ENCODE peak calls at places on chromosomes 4 and X, in six cellular contexts. V is D341Med; F is activated T-cell treated with anti-CD3 and anti-CD28 coated beads for 24 hours; Y is lower leg skin; E is adipocyte; Z is stimulated activated CD8-positive, alpha-beta memory T cell treated with anti-CD3 and anti-CD28 coated beads, Interleukin-7, amount 100 ng/mL, for 1 hour. N is an unnamed sample.

GRCh38 chrX:123878177-123878576 is 18.3 kb downstream of the XIAP start:
- DNase-seq in V (no peak), F (no peak), Y (no peak), E (no peak), Z (no peak), N (no peak)

GRCh38 chr4:16516796-16517413 is 290.6 kb upstream of the TAPT1 start:
- DNase-seq in V (peak; percentile 68), F (no peak), Y (no peak), E (peak; percentile 84), Z (no peak), N (no peak)

GRCh38 chrX:40248822-40249221 is 151.1 kb upstream of the BCOR start:
- DNase-seq in V (no peak), F (no peak), Y (no peak), E (no peak), Z (no peak), N (no peak)

GRCh38 chrX:141917801-141918200 is 14.1 kb downstream of the MAGEC1 start:
- DNase-seq in V (no peak), F (no peak), Y (no peak), E (no peak), Z (no peak), N (no peak)

GRCh38 chr4:110119347-110119746 is 79.1 kb downstream of the ELOVL6 start:
- DNase-seq in V (no peak), F (no peak), Y (no peak), E (no peak), Z (no peak), N (no peak)

GRCh38 chrX:146264763-146265375 is 447.2 kb downstream of the SLITRK2 start:
- DNase-seq in V (no peak), F (no peak), Y (no peak), E (no peak), Z (no peak), N (no peak)

GRCh38 chrX:21912220-21912619 is 28.3 kb upstream of the SMS start:
- DNase-seq in V (no peak), F (no peak), Y (no peak), E (no peak), Z (no peak), N (no peak)

GRCh38 chrX:123731258-123731986 is 1.4 kb downstream of the THOC2 start:
- DNase-seq in V (peak; percentile 20), F (no peak), Y (no peak), E (peak; percentile 55), Z (no peak), N (no peak)

GRCh38 chr4:174217273-174218126 is 66.0 kb downstream of the FBXO8 start:
- DNase-seq in V (peak; percentile 40), F (no peak), Y (no peak), E (peak; percentile 73), Z (no peak), N (peak; percentile 53)

GRCh38 chrX:112840382-112841113 is at the start of gene AMOT:
- DNase-seq in V (peak; percentile 79), F (peak; percentile 39), Y (peak; percentile 95), E (peak; percentile 81), Z (peak; percentile 29), N (peak; percentile 83)

GRCh38 chr4:30776921-30777415 is 56.8 kb downstream of the PCDH7 start:
- DNase-seq in V (no peak), F (no peak), Y (no peak), E (no peak), Z (no peak), N (no peak)

GRCh38 chrX:150768580-150769190 is 75.5 kb downstream of the MTMR1 start:
- DNase-seq in V (no peak), F (no peak), Y (peak; percentile 84), E (no peak), Z (no peak), N (no peak)

GRCh38 chr4:108224628-108225053 is 55.9 kb upstream of the LEF1 start:
- DNase-seq in V (no peak), F (no peak), Y (no peak), E (no peak), Z (no peak), N (no peak)

GRCh38 chr4:60805500-60806313 is 394.4 kb upstream of the ADGRL3 start:
- DNase-seq in V (peak; percentile 44), F (no peak), Y (no peak), E (peak; percentile 78), Z (no peak), N (no peak)

GRCh38 chr4:167100120-167100519 is 134.2 kb downstream of the SPOCK3 start:
- DNase-seq in V (no peak), F (no peak), Y (no peak), E (peak; percentile 89), Z (no peak), N (no peak)

GRCh38 chr4:124997124-124997523 is 284.6 kb upstream of the ANKRD50 start:
- DNase-seq in V (no peak), F (no peak), Y (no peak), E (no peak), Z (no peak), N (no peak)

GRCh38 chr4:7936963-7937362 is 2.7 kb downstream of the AFAP1 start:
- DNase-seq in V (no peak), F (no peak), Y (no peak), E (peak; percentile 74), Z (no peak), N (no peak)

GRCh38 chrX:2635366-2635765 is 55.7 kb upstream of the CD99 start:
- DNase-seq in V (no peak), F (no peak), Y (no peak), E (no peak), Z (no peak), N (no peak)

GRCh38 chr4:23733911-23734458 is 155.9 kb downstream of the PPARGC1A start:
- DNase-seq in V (no peak), F (no peak), Y (no peak), E (no peak), Z (no peak), N (no peak)

GRCh38 chrX:130005408-130005807 is 23.0 kb downstream of the BCORL1 start:
- DNase-seq in V (no peak), F (no peak), Y (no peak), E (no peak), Z (no peak), N (no peak)

GRCh38 chr4:153514001-153514526 is 47.9 kb downstream of the TMEM131L start:
- DNase-seq in V (no peak), F (no peak), Y (no peak), E (peak; percentile 80), Z (no peak), N (no peak)

GRCh38 chr4:3442959-3443749 is 1.4 kb downstream of the HGFAC start:
- DNase-seq in V (peak; percentile 95), F (peak; percentile 53), Y (no peak), E (peak; percentile 55), Z (peak; percentile 40), N (no peak)

GRCh38 chr4:3517731-3518510 is 14.3 kb downstream of the LRPAP1 start:
- DNase-seq in V (no peak), F (no peak), Y (peak; percentile 80), E (no peak), Z (no peak), N (peak; percentile 27)

N was measured in left lung.